ENCODE peak calls at places on chromosomes 3 and 15, in five cellular contexts. M is effector memory CD4-positive, alpha-beta T cell; A is Peyer's patch; I is neuronal stem cell; R is A549. O is an unnamed sample.

GRCh38 chr3:61080737-61081445 is 170.4 kb downstream of the FHIT start:
- DNase-seq in I (peak; percentile 36), M (no peak), R (no peak), A (no peak), O (no peak)

GRCh38 chr3:185714085-185714484 is 110.8 kb downstream of the IGF2BP2 start:
- DNase-seq in M (no peak), A (no peak), R (no peak), I (no peak), O (no peak)

GRCh38 chr3:58565621-58566397 is 11.4 kb downstream of the FAM107A start:
- DNase-seq in R (no peak), M (no peak), I (no peak), A (no peak), O (no peak)

GRCh38 chr3:39279745-39280517 is at the start of gene CX3CR1:
- DNase-seq in R (no peak), I (no peak), M (no peak), A (no peak), O (no peak)

GRCh38 chr3:4778740-4779139 is 200.5 kb upstream of the BHLHE40 start:
- DNase-seq in R (no peak), A (no peak), M (no peak), I (no peak), O (no peak)

GRCh38 chr3:12719541-12719940 is 39.5 kb downstream of the TMEM40 start:
- DNase-seq in R (no peak), M (no peak), A (no peak), I (no peak), O (no peak)

GRCh38 chr3:117486709-117487394 is 777.3 kb downstream of the TUSC7 start:
- DNase-seq in I (no peak), R (no peak), A (no peak), M (no peak), O (no peak)

GRCh38 chr3:128936341-128936740 is 56.9 kb downstream of the ACAD9 start:
- DNase-seq in M (no peak), I (no peak), R (no peak), A (no peak), O (no peak)

GRCh38 chr3:127585163-127585812 is 5.2 kb downstream of the TPRA1 start:
- DNase-seq in M (no peak), R (no peak), I (no peak), A (no peak), O (no peak)

GRCh38 chr3:156680243-156680930 is 6.0 kb downstream of the TIPARP start:
- DNase-seq in M (no peak), R (no peak), I (no peak), A (no peak), O (no peak)

GRCh38 chr15:65423977-65424679 is 1.4 kb upstream of the IGDCC4 start:
- DNase-seq in R (no peak), I (no peak), A (no peak), M (no peak), O (no peak)

GRCh38 chr3:55245391-55245790 is 241.7 kb downstream of the WNT5A start:
- DNase-seq in A (no peak), I (no peak), R (no peak), M (no peak), O (no peak)

GRCh38 chr3:25423780-25424179 is 4.3 kb upstream of the RARB start:
- DNase-seq in R (no peak), I (no peak), A (no peak), M (no peak), O (no peak)

GRCh38 chr3:29447946-29448632 is 167.2 kb downstream of the RBMS3 start:
- DNase-seq in A (no peak), I (no peak), R (no peak), M (no peak), O (no peak)

GRCh38 chr3:58434511-58434910 is 879 bp upstream of the PDHB start:
- DNase-seq in M (no peak), I (peak; percentile 57), R (no peak), A (no peak), O (no peak)

GRCh38 chr3:36227982-36228381 is 152.3 kb upstream of the STAC start:
- DNase-seq in M (no peak), R (no peak), I (no peak), A (no peak), O (no peak)

GRCh38 chr3:56787258-56787777 is 14.4 kb downstream of the ARHGEF3 start:
- DNase-seq in R (no peak), A (no peak), M (no peak), I (no peak), O (no peak)

GRCh38 chr3:141020139-141020940 is 30.8 kb upstream of the SPSB4 start:
- DNase-seq in A (no peak), M (no peak), R (no peak), I (no peak), O (no peak)

GRCh38 chr3:195164573-195165263 is 106.2 kb downstream of the XXYLT1 start:
- DNase-seq in A (no peak), I (no peak), R (no peak), M (no peak), O (no peak)

GRCh38 chr3:158106773-158107461 is 697 bp upstream of the SHOX2 start:
- DNase-seq in I (no peak), M (no peak), A (peak; percentile 57), R (peak; percentile 31), O (no peak)

GRCh38 chr15:40355976-40356585 is 1.9 kb upstream of the DISP2 start:
- DNase-seq in R (no peak), A (no peak), M (no peak), I (no peak), O (no peak)

GRCh38 chr3:151203053-151203420 is at the start of gene GPR171:
- DNase-seq in I (no peak), A (no peak), M (peak; percentile 63), R (no peak), O (peak; percentile 70)
- H3K4me1 ChIP-seq in I (peaks cover 2% of the 10 kb centered on the region), A (no peaks in the 10 kb centered on the region), M (peaks cover 35% of the 10 kb centered on the region), R (peaks cover 9% of the 10 kb centered on the region), O (peaks cover 67% of the 10 kb centered on the region)

GRCh38 chr15:74007820-74008371 is 13.4 kb downstream of the PML start:
- DNase-seq in R (no peak), M (no peak), A (no peak), I (no peak), O (no peak)
- H3K4me3 ChIP-seq in R (no peak overlapping the region), M (no peak overlapping the region), A (no peak overlapping the region), I (no peak overlapping the region), O (no peak overlapping the region)

DNA sequence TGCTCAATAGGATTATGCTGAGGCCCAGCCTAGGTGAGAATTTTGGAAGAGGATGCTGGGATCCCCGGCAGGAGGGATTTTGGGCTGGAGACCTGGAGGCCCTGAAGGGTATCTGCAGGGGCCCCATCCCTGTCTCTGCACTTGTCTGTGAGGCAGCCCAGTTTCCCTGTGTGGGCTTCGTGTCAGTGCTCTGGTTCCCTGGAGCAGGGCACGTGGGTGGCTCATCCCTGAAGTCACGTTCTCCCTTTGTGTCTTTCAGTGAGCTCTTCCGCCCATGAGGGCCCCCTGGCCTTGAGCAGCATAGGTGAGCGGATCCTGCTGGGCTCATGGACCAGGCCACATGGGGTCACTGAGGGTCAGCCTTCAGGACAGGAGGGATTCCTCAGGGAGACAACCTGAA is 217.9 kb downstream of the SNRPN start:
- DNase-seq in R (no peak), M (no peak), I (no peak), A (no peak), O (no peak)
- H3K9me3 ChIP-seq in R (no peaks in the 10 kb centered on the region), M (peaks cover 26% of the 10 kb centered on the region), I (peaks cover 42% of the 10 kb centered on the region), A (peaks cover 55% of the 10 kb centered on the region), O (no peaks in the 10 kb centered on the region)

GRCh38 chr15:72227192-72227586 is 3.8 kb downstream of the PKM start:
- DNase-seq in R (no peak), M (peak; percentile 13), A (no peak), I (no peak), O (peak; percentile 22)
- H3K4me1 ChIP-seq in R (peaks cover 55% of the 10 kb centered on the region), M (peaks cover 36% of the 10 kb centered on the region), A (peaks cover 4% of the 10 kb centered on the region), I (peaks cover 21% of the 10 kb centered on the region), O (peaks cover 51% of the 10 kb centered on the region)

DNA sequence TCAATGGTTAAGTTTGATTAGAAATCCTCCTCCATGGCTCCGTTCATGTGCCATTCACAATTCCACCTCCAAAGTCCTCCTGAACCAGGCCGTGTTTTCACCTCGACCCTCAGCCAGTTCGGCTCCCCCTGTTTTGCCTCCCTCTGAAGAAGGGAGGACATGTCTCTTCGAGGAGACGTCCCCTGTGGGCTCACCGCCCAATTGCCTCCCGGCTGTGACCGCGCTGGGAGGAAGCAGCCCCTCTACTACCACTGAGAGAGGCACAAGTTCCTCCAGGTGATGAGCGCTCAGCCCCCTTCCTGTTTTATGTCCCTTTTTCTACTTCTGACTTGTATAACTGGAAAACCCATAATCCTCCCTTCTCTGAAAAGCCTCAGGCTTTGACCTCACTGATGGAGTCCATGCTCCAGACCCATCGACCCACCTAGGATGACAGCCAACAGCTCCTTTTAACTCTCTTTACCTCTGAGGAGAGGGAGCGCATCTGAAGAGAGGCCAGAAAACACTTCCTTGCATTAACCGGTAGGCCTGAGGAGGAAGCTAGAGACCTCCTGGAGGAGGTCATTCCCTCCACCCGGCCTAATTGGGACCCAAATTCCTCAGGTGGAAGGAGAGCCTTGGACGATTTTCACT is 4.7 kb downstream of the DET1 start:
- DNase-seq in I (no peak), A (no peak), M (no peak), R (no peak), O (no peak)
- H3K4me3 ChIP-seq in I (no peak overlapping the region), A (no peak overlapping the region), M (no peak overlapping the region), R (no peak overlapping the region), O (no peak overlapping the region)

GRCh38 chr3:101134331-101134730 is 141.1 kb upstream of the ABI3BP start:
- DNase-seq in R (no peak), M (no peak), I (no peak), A (no peak), O (no peak)
- H3K9me3 ChIP-seq in R (no peaks in the 10 kb centered on the region), M (no peaks in the 10 kb centered on the region), I (peaks cover 2% of the 10 kb centered on the region), A (no peaks in the 10 kb centered on the region), O (no peaks in the 10 kb centered on the region)

DNA sequence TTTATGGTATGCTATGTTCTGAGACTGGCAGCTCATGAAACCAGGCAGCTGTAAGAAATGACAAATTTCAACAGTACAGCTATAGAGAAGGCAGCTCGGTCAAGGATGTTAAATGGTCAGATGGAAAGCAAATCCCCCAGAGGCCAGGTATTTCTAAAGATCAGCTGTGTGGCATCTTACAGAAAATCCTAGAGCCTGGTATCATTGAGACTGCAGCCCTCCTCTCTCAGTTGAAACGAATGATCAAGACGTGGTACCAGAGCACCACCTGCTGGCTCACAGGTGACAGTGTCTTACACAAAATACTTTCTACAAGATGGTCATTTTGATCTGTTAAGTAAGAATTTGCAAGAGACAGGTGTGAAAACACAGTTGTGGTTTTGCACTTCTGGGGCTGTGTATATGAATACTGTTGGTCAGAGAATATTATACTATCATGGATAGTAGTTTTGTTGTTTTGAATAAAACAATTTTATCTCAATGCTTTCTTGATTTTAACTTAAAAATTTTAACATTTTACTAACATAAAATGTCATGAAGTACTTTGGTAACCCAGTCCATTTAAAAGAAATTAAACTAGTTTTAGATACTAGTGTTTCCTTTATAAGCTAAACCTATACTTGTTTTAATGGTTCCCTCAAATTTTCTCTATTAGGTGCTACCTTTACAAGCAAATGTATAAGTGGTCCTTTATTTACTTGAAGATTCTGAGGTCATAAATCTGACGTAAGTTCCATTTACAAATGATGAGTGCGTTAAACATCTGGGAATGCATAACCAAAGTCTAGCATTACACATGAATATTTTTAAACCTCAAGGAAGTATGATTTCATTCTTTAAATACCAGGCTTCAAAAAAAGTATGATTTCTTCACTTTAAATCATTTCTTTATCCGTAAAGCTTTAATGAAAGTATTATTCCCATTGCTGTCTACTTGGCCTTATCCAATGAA is 121.9 kb downstream of the PDZRN3 start:
- DNase-seq in I (peak; percentile 71), M (no peak), A (peak; percentile 60), R (peak; percentile 40), O (no peak)
- H3K4me1 ChIP-seq in I (peaks cover 1% of the 10 kb centered on the region), M (no peaks in the 10 kb centered on the region), A (no peaks in the 10 kb centered on the region), R (no peaks in the 10 kb centered on the region), O (no peaks in the 10 kb centered on the region)